ENCODE peak calls at places on chromosomes 3 and 15, in six cellular contexts. Z is astrocyte, X is thoracic aorta, F is A549, C is adrenal gland, M is heart left ventricle. R is an unnamed sample.

GRCh38 chr3:168073842-168074311 is 21.8 kb downstream of the GOLIM4 start:
- DNase-seq in Z (no peak), X (no peak), F (no peak), C (no peak), M (no peak), R (no peak)

GRCh38 chr3:3184876-3185275 is 5.4 kb upstream of the CRBN start:
- DNase-seq in Z (no peak), X (no peak), F (no peak), C (no peak), M (no peak), R (no peak)

GRCh38 chr3:13612829-13613228 is 63.9 kb downstream of the FBLN2 start:
- DNase-seq in Z (no peak), X (peak; percentile 18), F (no peak), C (no peak), M (no peak), R (no peak)

GRCh38 chr15:63502843-63503738 is 1.3 kb upstream of the USP3 start:
- DNase-seq in Z (peak; percentile 89), X (peak; percentile 62), F (peak; percentile 88), C (peak; percentile 94), M (peak; percentile 87), R (peak; percentile 69)

GRCh38 chr15:74403981-74404563 is 29.7 kb downstream of the SEMA7A start:
- DNase-seq in Z (no peak), X (no peak), F (no peak), C (no peak), M (no peak), R (no peak)

GRCh38 chr3:127486337-127486944 is 104.1 kb downstream of the TPRA1 start:
- DNase-seq in Z (no peak), X (no peak), F (no peak), C (no peak), M (no peak), R (no peak)

GRCh38 chr3:66450389-66451022 is 50.3 kb downstream of the LRIG1 start:
- DNase-seq in Z (peak; percentile 76), X (no peak), F (no peak), C (peak; percentile 57), M (peak; percentile 84), R (no peak)

GRCh38 chr3:100089802-100090668 is 24.3 kb downstream of the FILIP1L start:
- DNase-seq in Z (peak; percentile 55), X (no peak), F (peak; percentile 40), C (peak; percentile 46), M (peak; percentile 25), R (no peak)

GRCh38 chr3:133412511-133413165 is 12.8 kb downstream of the BFSP2 start:
- DNase-seq in Z (no peak), X (no peak), F (no peak), C (peak; percentile 22), M (no peak), R (no peak)

GRCh38 chr15:59313703-59314332 is 58.9 kb downstream of the MYO1E start:
- DNase-seq in Z (peak; percentile 78), X (peak; percentile 95), F (peak; percentile 67), C (peak; percentile 35), M (peak; percentile 54), R (peak; percentile 86)

GRCh38 chr15:65927545-65927944 is 58.3 kb downstream of the RAB11A start:
- DNase-seq in Z (no peak), X (no peak), F (peak; percentile 35), C (no peak), M (no peak), R (no peak)

GRCh38 chr3:142263126-142263525 is 37.7 kb upstream of the GK5 start:
- DNase-seq in Z (no peak), X (no peak), F (no peak), C (no peak), M (no peak), R (no peak)

GRCh38 chr3:74048686-74049085 is 423.9 kb upstream of the PDZRN3 start:
- DNase-seq in Z (no peak), X (no peak), F (no peak), C (no peak), M (no peak), R (no peak)

GRCh38 chr15:59329570-59330350 is 42.9 kb downstream of the MYO1E start:
- DNase-seq in Z (peak; percentile 96), X (no peak), F (peak; percentile 88), C (no peak), M (no peak), R (no peak)

GRCh38 chr3:173584834-173585831 is 187.6 kb downstream of the NLGN1 start:
- DNase-seq in Z (peak; percentile 71), X (no peak), F (no peak), C (peak; percentile 21), M (peak; percentile 31), R (no peak)

GRCh38 chr15:67690936-67691335 is 134.4 kb upstream of the SKOR1 start:
- DNase-seq in Z (peak; percentile 90), X (no peak), F (no peak), C (no peak), M (no peak), R (peak; percentile 39)

GRCh38 chr3:127171721-127172120 is 21.2 kb upstream of the PRR23E start:
- DNase-seq in Z (no peak), X (no peak), F (no peak), C (no peak), M (no peak), R (no peak)

GRCh38 chr15:87034886-87035285 is 955.2 kb downstream of the AGBL1 start:
- DNase-seq in Z (no peak), X (no peak), F (no peak), C (no peak), M (no peak), R (no peak)
- H3K27ac ChIP-seq in Z (no peak overlapping the region), X (no peak overlapping the region), F (no peak overlapping the region), C (no peak overlapping the region), M (no peak overlapping the region), R (no peak overlapping the region)

DNA sequence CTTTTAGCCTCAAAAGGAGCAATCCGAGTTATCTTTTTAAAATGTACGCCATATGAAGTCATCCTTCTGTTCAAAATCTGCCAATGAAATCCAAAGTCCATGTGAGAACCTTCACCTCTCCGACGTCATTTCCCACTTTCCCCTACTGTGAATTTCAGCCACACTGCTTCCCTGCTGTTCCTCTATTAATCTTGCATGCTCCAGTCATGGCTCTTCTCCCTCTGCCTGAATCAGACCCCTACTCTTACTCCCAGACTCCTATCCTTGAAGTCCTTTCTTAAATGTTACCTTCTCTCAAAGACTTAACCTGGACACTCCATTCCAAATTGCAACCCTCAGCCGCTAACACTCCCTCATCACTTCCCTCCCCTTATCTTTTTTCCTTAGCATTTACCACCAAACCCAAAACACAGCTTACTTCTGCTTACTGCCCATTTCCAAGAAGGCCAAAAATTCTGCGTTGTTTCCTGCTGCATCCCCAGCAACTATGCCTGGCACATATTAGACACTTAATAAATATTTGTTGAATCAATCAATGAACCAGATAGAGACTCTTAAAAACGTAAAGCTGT is 1.2 kb downstream of the NKIRAS1 start:
- DNase-seq in Z (peak; percentile 40), X (no peak), F (no peak), C (no peak), M (no peak), R (no peak)
- H3K27ac ChIP-seq in Z (no peak overlapping the region), X (peak overlapping the region; percentile 93), F (peak overlapping the region; percentile 79), C (peak overlapping the region; percentile 97), M (peak overlapping the region; percentile 94), R (no peak overlapping the region)

GRCh38 chr3:56970401-56971002 is 90.0 kb upstream of the SPATA12 start:
- DNase-seq in Z (peak; percentile 38), X (no peak), F (no peak), C (no peak), M (no peak), R (no peak)
- H3K27ac ChIP-seq in Z (no peak overlapping the region), X (no peak overlapping the region), F (no peak overlapping the region), C (no peak overlapping the region), M (no peak overlapping the region), R (no peak overlapping the region)

GRCh38 chr3:157532529-157533297 is 29.5 kb upstream of the VEPH1 start:
- DNase-seq in Z (peak; percentile 81), X (no peak), F (peak; percentile 58), C (no peak), M (peak; percentile 28), R (peak; percentile 6)
- H3K27ac ChIP-seq in Z (peak overlapping the region; percentile 89), X (no peak overlapping the region), F (no peak overlapping the region), C (no peak overlapping the region), M (no peak overlapping the region), R (peak overlapping the region; percentile 57)

GRCh38 chr3:156670077-156670476 is 4.3 kb upstream of the TIPARP start:
- DNase-seq in Z (no peak), X (no peak), F (no peak), C (no peak), M (no peak), R (no peak)

GRCh38 chr3:156668073-156668763 is 6.2 kb upstream of the TIPARP start:
- DNase-seq in Z (peak; percentile 28), X (no peak), F (no peak), C (no peak), M (no peak), R (no peak)

GRCh38 chr3:156664285-156665178 is 9.9 kb upstream of the TIPARP start:
- DNase-seq in Z (no peak), X (no peak), F (no peak), C (no peak), M (no peak), R (no peak)

GRCh38 chr3:156665296-156665695 is 9.1 kb upstream of the TIPARP start:
- DNase-seq in Z (peak; percentile 38), X (no peak), F (no peak), C (no peak), M (no peak), R (no peak)

GRCh38 chr3:156666073-156666472 is 8.3 kb upstream of the TIPARP start:
- DNase-seq in Z (no peak), X (no peak), F (no peak), C (no peak), M (no peak), R (no peak)
- H3K27ac ChIP-seq in Z (no peak overlapping the region), X (no peak overlapping the region), F (no peak overlapping the region), C (no peak overlapping the region), M (no peak overlapping the region), R (no peak overlapping the region)

GRCh38 chr3:184467171-184467570 is 87.3 kb downstream of the CHRD start:
- DNase-seq in Z (no peak), X (no peak), F (no peak), C (no peak), M (no peak), R (no peak)

GRCh38 chr3:184471439-184471838 is 90.1 kb upstream of the EPHB3 start:
- DNase-seq in Z (no peak), X (no peak), F (no peak), C (no peak), M (no peak), R (no peak)

GRCh38 chr3:184477940-184478339 is 83.6 kb upstream of the EPHB3 start:
- DNase-seq in Z (no peak), X (no peak), F (no peak), C (no peak), M (no peak), R (no peak)

GRCh38 chr3:184474907-184475306 is 86.7 kb upstream of the EPHB3 start:
- DNase-seq in Z (no peak), X (no peak), F (no peak), C (no peak), M (no peak), R (no peak)

GRCh38 chr3:184472723-184473419 is 88.7 kb upstream of the EPHB3 start:
- DNase-seq in Z (no peak), X (no peak), F (no peak), C (peak; percentile 64), M (peak; percentile 56), R (no peak)
- H3K27ac ChIP-seq in Z (no peak overlapping the region), X (no peak overlapping the region), F (no peak overlapping the region), C (peak overlapping the region; percentile 64), M (peak overlapping the region; percentile 47), R (no peak overlapping the region)

DNA sequence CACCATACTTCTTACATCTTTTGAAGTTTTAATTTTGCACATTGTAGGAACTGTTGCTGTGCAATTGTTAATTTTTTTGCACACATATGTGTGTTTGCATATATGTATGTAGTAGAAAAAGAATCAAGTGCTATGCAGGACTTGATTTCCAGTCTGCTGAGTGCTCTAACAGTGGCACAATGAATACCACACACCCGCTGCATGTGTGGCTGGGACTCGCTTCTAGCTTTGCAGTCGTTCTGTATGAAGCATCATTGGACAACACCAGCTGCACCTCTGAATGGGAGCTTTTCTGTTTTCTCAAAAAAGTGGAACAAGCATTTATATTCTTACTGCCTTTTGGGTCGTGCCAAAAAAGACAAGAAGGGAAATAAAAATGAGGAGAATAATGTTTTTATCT is 564.7 kb downstream of the FOXP1 start:
- DNase-seq in Z (no peak), X (no peak), F (no peak), C (no peak), M (no peak), R (no peak)
- H3K27ac ChIP-seq in Z (no peak overlapping the region), X (peak overlapping the region; percentile 30), F (no peak overlapping the region), C (no peak overlapping the region), M (no peak overlapping the region), R (no peak overlapping the region)

R was measured in epithelial cell of prostate.